ENCODE peak calls at places on chromosomes 5 and 9, in eight cellular contexts. O, N, L, C, Z, Q, V and H are unnamed samples.

GRCh38 chr5:135230326-135230925 is 168.6 kb downstream of the MACROH2A1 start:
- DNase-seq in O (no peak), L (peak), C (no peak), N (no peak), Q (no peak), Z (peak), V (no peak), H (no peak)

GRCh38 chr5:175585573-175585972 is 72.3 kb upstream of the HRH2 start:
- DNase-seq in C (no peak), Q (no peak), L (no peak), Z (no peak), N (no peak), V (no peak), O (no peak), H (no peak)

GRCh38 chr5:105146867-105147266 is 1584.3 kb upstream of the NUDT12 start:
- DNase-seq in Q (no peak), O (no peak), Z (no peak), C (no peak), N (no peak), V (no peak), L (no peak), H (no peak)

GRCh38 chr9:130276121-130276520 is 10.6 kb downstream of the HMCN2 start:
- DNase-seq in C (peak), Z (no peak), Q (no peak), L (peak), V (no peak), O (no peak), N (peak), H (no peak)

GRCh38 chr5:31225118-31225517 is 31.6 kb downstream of the CDH6 start:
- DNase-seq in V (no peak), Z (no peak), O (no peak), N (no peak), C (peak), Q (no peak), L (peak), H (no peak)

GRCh38 chr9:15268317-15268716 is 38.7 kb downstream of the TTC39B start:
- DNase-seq in L (no peak), C (no peak), N (no peak), Z (no peak), V (no peak), Q (no peak), O (no peak), H (no peak)

GRCh38 chr9:37776328-37776727 is 8.5 kb downstream of the EXOSC3 start:
- DNase-seq in V (no peak), C (no peak), O (peak), N (no peak), L (peak), Q (no peak), Z (no peak), H (no peak)

GRCh38 chr5:90437663-90438062 is 28.1 kb upstream of the CETN3 start:
- DNase-seq in Z (no peak), N (no peak), Q (no peak), O (no peak), V (no peak), C (no peak), L (no peak), H (no peak)

GRCh38 chr9:123322771-123323481 is 33.1 kb upstream of the CRB2 start:
- DNase-seq in L (no peak), V (peak), Q (no peak), C (no peak), Z (no peak), N (no peak), O (no peak), H (no peak)

GRCh38 chr9:99466787-99467186 is 244.7 kb downstream of the SEC61B start:
- DNase-seq in Q (no peak), V (no peak), Z (no peak), L (no peak), C (no peak), O (no peak), N (no peak), H (peak)

GRCh38 chr5:153425914-153426313 is 64.6 kb upstream of the GRIA1 start:
- DNase-seq in N (no peak), O (no peak), V (no peak), Z (no peak), Q (no peak), C (no peak), L (no peak), H (peak)

GRCh38 chr9:98108540-98109031 is 10.4 kb downstream of the TRIM14 start:
- DNase-seq in N (no peak), V (no peak), C (no peak), Q (no peak), Z (peak), L (no peak), O (no peak), H (no peak)

GRCh38 chr5:43037929-43038510 is 2.1 kb downstream of the ANXA2R start:
- DNase-seq in Q (no peak), O (no peak), V (no peak), C (no peak), L (peak), N (peak), Z (no peak), H (no peak)

GRCh38 chr5:148733601-148734438 is 79.5 kb upstream of the HTR4 start:
- DNase-seq in N (peak), V (peak), C (peak), O (peak), L (peak), Q (peak), Z (peak), H (peak)

GRCh38 chr5:104053057-104053666 is 490.6 kb upstream of the NUDT12 start:
- DNase-seq in Q (no peak), V (no peak), C (no peak), Z (no peak), L (no peak), O (no peak), N (no peak), H (no peak)

GRCh38 chr5:15383469-15383868 is 116.5 kb upstream of the FBXL7 start:
- DNase-seq in Z (no peak), Q (no peak), C (no peak), V (no peak), O (no peak), N (peak), L (peak), H (peak)

GRCh38 chr5:146196459-146197048 is 6.9 kb upstream of the RBM27 start:
- DNase-seq in N (no peak), Q (no peak), O (no peak), Z (no peak), L (no peak), V (no peak), C (no peak), H (no peak)